ENCODE peak calls at places on chromosome 15, in seven cellular contexts. One of them, this sample, is unnamed.

GRCh38 chr15:50218291-50218690 is 36.3 kb downstream of the SLC27A2 start:
- DNase-seq in endodermal cell: no peak
- DNase-seq in osteoblast: no peak
- DNase-seq in lower lobe of right lung: no peak
- DNase-seq in dorsolateral prefrontal cortex: no peak
- DNase-seq in heart right ventricle: no peak
- DNase-seq in keratinocyte: no peak
- DNase-seq in this sample: no peak

GRCh38 chr15:56047354-56047753 is 53.9 kb upstream of the NEDD4 start:
- DNase-seq in osteoblast: peak; percentile 6
- DNase-seq in heart right ventricle: no peak
- DNase-seq in lower lobe of right lung: no peak
- DNase-seq in keratinocyte: no peak
- DNase-seq in endodermal cell: no peak
- DNase-seq in dorsolateral prefrontal cortex: no peak
- DNase-seq in this sample: no peak

GRCh38 chr15:57138260-57138895 is 219.9 kb downstream of the TCF12 start:
- DNase-seq in keratinocyte: peak; percentile 33
- DNase-seq in endodermal cell: peak; percentile 83
- DNase-seq in dorsolateral prefrontal cortex: no peak
- DNase-seq in heart right ventricle: no peak
- DNase-seq in lower lobe of right lung: no peak
- DNase-seq in osteoblast: peak; percentile 23
- DNase-seq in this sample: no peak

GRCh38 chr15:44603126-44603525 is 60.3 kb downstream of the SPG11 start:
- DNase-seq in keratinocyte: no peak
- DNase-seq in heart right ventricle: no peak
- DNase-seq in dorsolateral prefrontal cortex: no peak
- DNase-seq in endodermal cell: no peak
- DNase-seq in osteoblast: no peak
- DNase-seq in lower lobe of right lung: no peak
- DNase-seq in this sample: no peak

GRCh38 chr15:45200799-45201556 is 13.2 kb upstream of the SHF start:
- DNase-seq in endodermal cell: peak; percentile 95
- DNase-seq in lower lobe of right lung: peak; percentile 85
- DNase-seq in dorsolateral prefrontal cortex: peak; percentile 84
- DNase-seq in keratinocyte: peak; percentile 81
- DNase-seq in osteoblast: peak; percentile 58
- DNase-seq in heart right ventricle: peak; percentile 80
- DNase-seq in this sample: peak; percentile 80

GRCh38 chr15:90716317-90716975 is 700 bp upstream of the BLM start:
- DNase-seq in osteoblast: peak; percentile 39
- DNase-seq in dorsolateral prefrontal cortex: no peak
- DNase-seq in heart right ventricle: no peak
- DNase-seq in keratinocyte: no peak
- DNase-seq in endodermal cell: no peak
- DNase-seq in lower lobe of right lung: no peak
- DNase-seq in this sample: no peak

GRCh38 chr15:57017024-57017423 is 98.6 kb downstream of the TCF12 start:
- DNase-seq in heart right ventricle: no peak
- DNase-seq in osteoblast: no peak
- DNase-seq in keratinocyte: no peak
- DNase-seq in dorsolateral prefrontal cortex: no peak
- DNase-seq in lower lobe of right lung: no peak
- DNase-seq in endodermal cell: no peak
- DNase-seq in this sample: no peak

GRCh38 chr15:33071451-33071850 is 123.1 kb downstream of the FMN1 start:
- DNase-seq in endodermal cell: no peak
- DNase-seq in dorsolateral prefrontal cortex: no peak
- DNase-seq in keratinocyte: no peak
- DNase-seq in heart right ventricle: no peak
- DNase-seq in osteoblast: no peak
- DNase-seq in lower lobe of right lung: no peak
- DNase-seq in this sample: no peak

GRCh38 chr15:47505712-47506542 is 211.4 kb upstream of the SEMA6D start:
- DNase-seq in osteoblast: no peak
- DNase-seq in lower lobe of right lung: no peak
- DNase-seq in dorsolateral prefrontal cortex: no peak
- DNase-seq in keratinocyte: no peak
- DNase-seq in heart right ventricle: no peak
- DNase-seq in endodermal cell: no peak
- DNase-seq in this sample: peak; percentile 11

GRCh38 chr15:68015244-68015643 is 38.9 kb upstream of the PIAS1 start:
- DNase-seq in keratinocyte: no peak
- DNase-seq in dorsolateral prefrontal cortex: no peak
- DNase-seq in endodermal cell: no peak
- DNase-seq in osteoblast: no peak
- DNase-seq in lower lobe of right lung: no peak
- DNase-seq in heart right ventricle: no peak
- DNase-seq in this sample: no peak

GRCh38 chr15:61871926-61872522 is 188.2 kb downstream of the VPS13C start:
- DNase-seq in dorsolateral prefrontal cortex: no peak
- DNase-seq in osteoblast: no peak
- DNase-seq in heart right ventricle: no peak
- DNase-seq in endodermal cell: no peak
- DNase-seq in keratinocyte: no peak
- DNase-seq in lower lobe of right lung: no peak
- DNase-seq in this sample: no peak

GRCh38 chr15:66099950-66100671 is 153.4 kb downstream of the MEGF11 start:
- DNase-seq in heart right ventricle: no peak
- DNase-seq in endodermal cell: peak; percentile 69
- DNase-seq in keratinocyte: no peak
- DNase-seq in lower lobe of right lung: no peak
- DNase-seq in dorsolateral prefrontal cortex: no peak
- DNase-seq in osteoblast: peak; percentile 75
- DNase-seq in this sample: no peak

GRCh38 chr15:78082743-78083110 is 5.2 kb upstream of the TBC1D2B start:
- DNase-seq in osteoblast: no peak
- DNase-seq in endodermal cell: no peak
- DNase-seq in heart right ventricle: no peak
- DNase-seq in lower lobe of right lung: no peak
- DNase-seq in dorsolateral prefrontal cortex: peak; percentile 23
- DNase-seq in keratinocyte: no peak
- DNase-seq in this sample: no peak

GRCh38 chr15:78083186-78083585 is 5.7 kb upstream of the TBC1D2B start:
- DNase-seq in keratinocyte: no peak
- DNase-seq in dorsolateral prefrontal cortex: peak; percentile 6
- DNase-seq in osteoblast: no peak
- DNase-seq in endodermal cell: no peak
- DNase-seq in heart right ventricle: no peak
- DNase-seq in lower lobe of right lung: no peak
- DNase-seq in this sample: no peak

GRCh38 chr15:78085928-78086327 is 6.4 kb upstream of the SH2D7 start:
- DNase-seq in osteoblast: no peak
- DNase-seq in dorsolateral prefrontal cortex: no peak
- DNase-seq in lower lobe of right lung: no peak
- DNase-seq in keratinocyte: no peak
- DNase-seq in heart right ventricle: no peak
- DNase-seq in endodermal cell: no peak
- DNase-seq in this sample: no peak

GRCh38 chr15:78083687-78084358 is 6.3 kb upstream of the TBC1D2B start:
- DNase-seq in lower lobe of right lung: no peak
- DNase-seq in osteoblast: peak; percentile 73
- DNase-seq in keratinocyte: no peak
- DNase-seq in endodermal cell: no peak
- DNase-seq in heart right ventricle: no peak
- DNase-seq in dorsolateral prefrontal cortex: peak; percentile 12
- DNase-seq in this sample: no peak

GRCh38 chr15:78084359-78084750 is 6.8 kb upstream of the TBC1D2B start:
- DNase-seq in osteoblast: no peak
- DNase-seq in keratinocyte: no peak
- DNase-seq in heart right ventricle: no peak
- DNase-seq in endodermal cell: no peak
- DNase-seq in lower lobe of right lung: no peak
- DNase-seq in dorsolateral prefrontal cortex: peak; percentile 37
- DNase-seq in this sample: no peak
- H3K27ac ChIP-seq in osteoblast: no peak overlapping the region
- H3K27ac ChIP-seq in keratinocyte: no peak overlapping the region
- H3K27ac ChIP-seq in heart right ventricle: no peak overlapping the region
- H3K27ac ChIP-seq in endodermal cell: no peak overlapping the region
- H3K27ac ChIP-seq in lower lobe of right lung: peak overlapping the region; percentile 43
- H3K27ac ChIP-seq in dorsolateral prefrontal cortex: no peak overlapping the region
- H3K27ac ChIP-seq in this sample: no peak overlapping the region

GRCh38 chr15:92619380-92620101 is 36.0 kb downstream of the FAM174B start:
- DNase-seq in dorsolateral prefrontal cortex: no peak
- DNase-seq in lower lobe of right lung: no peak
- DNase-seq in keratinocyte: no peak
- DNase-seq in endodermal cell: no peak
- DNase-seq in osteoblast: no peak
- DNase-seq in heart right ventricle: no peak
- DNase-seq in this sample: no peak

GRCh38 chr15:92616621-92617179 is 38.9 kb downstream of the FAM174B start:
- DNase-seq in dorsolateral prefrontal cortex: no peak
- DNase-seq in endodermal cell: peak; percentile 51
- DNase-seq in lower lobe of right lung: no peak
- DNase-seq in heart right ventricle: no peak
- DNase-seq in keratinocyte: no peak
- DNase-seq in osteoblast: no peak
- DNase-seq in this sample: no peak

GRCh38 chr15:92614791-92615785 is 40.5 kb downstream of the FAM174B start:
- DNase-seq in endodermal cell: peak; percentile 43
- DNase-seq in dorsolateral prefrontal cortex: no peak
- DNase-seq in keratinocyte: no peak
- DNase-seq in heart right ventricle: no peak
- DNase-seq in osteoblast: no peak
- DNase-seq in lower lobe of right lung: no peak
- DNase-seq in this sample: no peak

GRCh38 chr15:92618121-92618520 is 37.5 kb downstream of the FAM174B start:
- DNase-seq in keratinocyte: no peak
- DNase-seq in endodermal cell: peak; percentile 49
- DNase-seq in osteoblast: no peak
- DNase-seq in heart right ventricle: no peak
- DNase-seq in lower lobe of right lung: no peak
- DNase-seq in dorsolateral prefrontal cortex: no peak
- DNase-seq in this sample: no peak

GRCh38 chr15:92617197-92618037 is 38.2 kb downstream of the FAM174B start:
- DNase-seq in osteoblast: peak; percentile 85
- DNase-seq in keratinocyte: no peak
- DNase-seq in endodermal cell: peak; percentile 59
- DNase-seq in lower lobe of right lung: peak; percentile 75
- DNase-seq in dorsolateral prefrontal cortex: no peak
- DNase-seq in heart right ventricle: peak; percentile 66
- DNase-seq in this sample: no peak
- H3K27ac ChIP-seq in osteoblast: no peak overlapping the region
- H3K27ac ChIP-seq in keratinocyte: no peak overlapping the region
- H3K27ac ChIP-seq in endodermal cell: peak overlapping the region; percentile 52
- H3K27ac ChIP-seq in lower lobe of right lung: peak overlapping the region; percentile 72
- H3K27ac ChIP-seq in dorsolateral prefrontal cortex: peak overlapping the region; percentile 51
- H3K27ac ChIP-seq in heart right ventricle: peak overlapping the region; percentile 65
- H3K27ac ChIP-seq in this sample: no peak overlapping the region

GRCh38 chr15:38746211-38746610 is 181.6 kb upstream of the RASGRP1 start:
- DNase-seq in keratinocyte: no peak
- DNase-seq in osteoblast: peak; percentile 78
- DNase-seq in dorsolateral prefrontal cortex: no peak
- DNase-seq in lower lobe of right lung: no peak
- DNase-seq in endodermal cell: no peak
- DNase-seq in heart right ventricle: no peak
- DNase-seq in this sample: no peak

GRCh38 chr15:38745136-38745535 is 180.5 kb upstream of the RASGRP1 start:
- DNase-seq in keratinocyte: no peak
- DNase-seq in osteoblast: no peak
- DNase-seq in dorsolateral prefrontal cortex: no peak
- DNase-seq in endodermal cell: no peak
- DNase-seq in lower lobe of right lung: no peak
- DNase-seq in heart right ventricle: no peak
- DNase-seq in this sample: no peak

GRCh38 chr15:38750816-38751215 is 186.2 kb upstream of the RASGRP1 start:
- DNase-seq in lower lobe of right lung: no peak
- DNase-seq in heart right ventricle: no peak
- DNase-seq in osteoblast: no peak
- DNase-seq in endodermal cell: no peak
- DNase-seq in keratinocyte: no peak
- DNase-seq in dorsolateral prefrontal cortex: no peak
- DNase-seq in this sample: no peak

GRCh38 chr15:38745611-38746010 is 181.0 kb upstream of the RASGRP1 start:
- DNase-seq in keratinocyte: no peak
- DNase-seq in lower lobe of right lung: no peak
- DNase-seq in endodermal cell: no peak
- DNase-seq in osteoblast: no peak
- DNase-seq in heart right ventricle: no peak
- DNase-seq in dorsolateral prefrontal cortex: no peak
- DNase-seq in this sample: no peak

GRCh38 chr15:38748710-38749109 is 184.1 kb upstream of the RASGRP1 start:
- DNase-seq in dorsolateral prefrontal cortex: no peak
- DNase-seq in lower lobe of right lung: no peak
- DNase-seq in osteoblast: no peak
- DNase-seq in endodermal cell: no peak
- DNase-seq in keratinocyte: no peak
- DNase-seq in heart right ventricle: no peak
- DNase-seq in this sample: no peak
- H3K27ac ChIP-seq in dorsolateral prefrontal cortex: no peak overlapping the region
- H3K27ac ChIP-seq in lower lobe of right lung: no peak overlapping the region
- H3K27ac ChIP-seq in osteoblast: no peak overlapping the region
- H3K27ac ChIP-seq in endodermal cell: no peak overlapping the region
- H3K27ac ChIP-seq in keratinocyte: no peak overlapping the region
- H3K27ac ChIP-seq in heart right ventricle: no peak overlapping the region
- H3K27ac ChIP-seq in this sample: no peak overlapping the region

DNA sequence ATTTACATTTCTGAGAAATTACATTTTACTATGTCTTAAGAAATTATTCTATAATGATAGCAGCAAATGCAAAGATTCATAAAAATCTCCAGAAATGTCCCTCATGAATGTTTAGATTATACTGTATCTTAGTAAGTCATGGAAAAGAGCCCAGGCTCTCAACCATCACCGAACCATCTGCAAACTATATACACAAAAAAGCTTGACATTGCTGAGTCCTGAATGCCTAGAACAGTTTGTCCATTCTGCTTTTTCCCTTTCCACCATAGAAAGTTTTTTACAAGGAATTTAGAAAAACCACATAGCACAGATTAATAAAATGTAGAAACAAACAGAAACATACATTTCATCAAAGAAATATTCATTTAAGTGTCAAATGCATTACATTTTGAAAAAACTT is 83.6 kb downstream of the MYO9A start:
- DNase-seq in dorsolateral prefrontal cortex: no peak
- DNase-seq in endodermal cell: no peak
- DNase-seq in lower lobe of right lung: no peak
- DNase-seq in heart right ventricle: no peak
- DNase-seq in osteoblast: no peak
- DNase-seq in keratinocyte: no peak
- DNase-seq in this sample: no peak
- H3K27ac ChIP-seq in dorsolateral prefrontal cortex: no peak overlapping the region
- H3K27ac ChIP-seq in endodermal cell: no peak overlapping the region
- H3K27ac ChIP-seq in lower lobe of right lung: no peak overlapping the region
- H3K27ac ChIP-seq in heart right ventricle: no peak overlapping the region
- H3K27ac ChIP-seq in osteoblast: no peak overlapping the region
- H3K27ac ChIP-seq in keratinocyte: no peak overlapping the region
- H3K27ac ChIP-seq in this sample: no peak overlapping the region

GRCh38 chr15:69357773-69358765 is 56.1 kb upstream of the KIF23 start:
- DNase-seq in endodermal cell: no peak
- DNase-seq in dorsolateral prefrontal cortex: no peak
- DNase-seq in lower lobe of right lung: peak; percentile 51
- DNase-seq in osteoblast: no peak
- DNase-seq in keratinocyte: no peak
- DNase-seq in heart right ventricle: no peak
- DNase-seq in this sample: no peak
- H3K27ac ChIP-seq in endodermal cell: peak overlapping the region; percentile 64
- H3K27ac ChIP-seq in dorsolateral prefrontal cortex: no peak overlapping the region
- H3K27ac ChIP-seq in lower lobe of right lung: no peak overlapping the region
- H3K27ac ChIP-seq in osteoblast: no peak overlapping the region
- H3K27ac ChIP-seq in keratinocyte: no peak overlapping the region
- H3K27ac ChIP-seq in heart right ventricle: no peak overlapping the region
- H3K27ac ChIP-seq in this sample: no peak overlapping the region

This sample was measured in caudate nucleus.